ENCODE peak calls at places on chromosomes 4 and X, in eight cellular contexts. I is lower leg skin; N is NCI-H2081; L is nephron progenitor cell; G is HT1080; Q is substantia nigra; Y is stimulated activated CD4-positive, alpha-beta T cell treated with anti-CD3 and anti-CD28 coated beads, Interleukin-12 subunit alpha, Interleukin-12 subunit beta, amount 100 ng/mL, for 24 hours; P is amniotic epithelial cell. C is an unnamed sample.

GRCh38 chr4:171759274-171759673 is 53.9 kb upstream of the GALNTL6 start:
- DNase-seq in I (no peak), N (no peak), L (no peak), G (no peak), Q (no peak), Y (no peak), P (no peak), C (no peak)

GRCh38 chrX:15914486-15914885 is 59.9 kb upstream of the AP1S2 start:
- DNase-seq in I (no peak), N (no peak), L (no peak), G (no peak), Q (no peak), Y (no peak), P (no peak), C (no peak)

GRCh38 chrX:31608651-31609050 is 536.8 kb upstream of the FTHL17 start:
- DNase-seq in I (no peak), N (no peak), L (no peak), G (peak; percentile 1), Q (no peak), Y (no peak), P (no peak), C (no peak)

GRCh38 chrX:127708155-127708554 is 344.0 kb downstream of the ACTRT1 start:
- DNase-seq in I (no peak), N (no peak), L (no peak), G (peak; percentile 75), Q (no peak), Y (no peak), P (no peak), C (no peak)

GRCh38 chr4:40990899-40991265 is 223.5 kb downstream of the APBB2 start:
- DNase-seq in I (no peak), N (no peak), L (no peak), G (no peak), Q (no peak), Y (no peak), P (no peak), C (no peak)

GRCh38 chr4:4394644-4395043 is 7.7 kb downstream of the NSG1 start:
- DNase-seq in I (no peak), N (no peak), L (no peak), G (peak; percentile 71), Q (no peak), Y (no peak), P (peak; percentile 93), C (no peak)

GRCh38 chr4:153153339-153153851 is 50.8 kb upstream of the TRIM2 start:
- DNase-seq in I (peak; percentile 90), N (peak; percentile 39), L (peak; percentile 71), G (no peak), Q (peak; percentile 67), Y (peak; percentile 70), P (no peak), C (no peak)

GRCh38 chr4:148007303-148007702 is 275.4 kb downstream of the ARHGAP10 start:
- DNase-seq in I (no peak), N (no peak), L (no peak), G (peak; percentile 99), Q (no peak), Y (no peak), P (peak; percentile 99), C (no peak)

GRCh38 chrX:39836802-39837420 is 260.8 kb downstream of the BCOR start:
- DNase-seq in I (no peak), N (no peak), L (no peak), G (no peak), Q (no peak), Y (no peak), P (no peak), C (no peak)

GRCh38 chrX:150465856-150466775 is 102.3 kb upstream of the MTM1 start:
- DNase-seq in I (no peak), N (no peak), L (no peak), G (no peak), Q (peak; percentile 9), Y (no peak), P (no peak), C (no peak)

GRCh38 chr4:41129128-41129754 is 85.1 kb downstream of the APBB2 start:
- DNase-seq in I (no peak), N (no peak), L (no peak), G (no peak), Q (no peak), Y (no peak), P (no peak), C (no peak)

GRCh38 chr4:84393193-84393592 is 105.9 kb downstream of the NKX6-1 start:
- DNase-seq in I (no peak), N (no peak), L (no peak), G (no peak), Q (no peak), Y (no peak), P (no peak), C (no peak)

GRCh38 chr4:118723369-118723768 is 38.2 kb downstream of the METTL14 start:
- DNase-seq in I (no peak), N (no peak), L (no peak), G (no peak), Q (no peak), Y (no peak), P (no peak), C (no peak)

GRCh38 chr4:128528793-128529553 is 241.4 kb upstream of the PGRMC2 start:
- DNase-seq in I (peak; percentile 64), N (no peak), L (no peak), G (peak; percentile 97), Q (no peak), Y (no peak), P (peak; percentile 99), C (no peak)

GRCh38 chr4:110787109-110787508 is 164.2 kb upstream of the PITX2 start:
- DNase-seq in I (no peak), N (no peak), L (no peak), G (no peak), Q (no peak), Y (no peak), P (peak; percentile 60), C (no peak)